ENCODE peak calls at places on chromosomes 12 and 14, in five cellular contexts. D, C, S, W and U are unnamed samples.

GRCh38 chr12:80299976-80300375 is 144.1 kb upstream of the PTPRQ start:
- DNase-seq in D (no peak), C (no peak), S (no peak), W (peak; percentile 14), U (no peak)

GRCh38 chr14:54537651-54538050 is 27.9 kb downstream of the CGRRF1 start:
- DNase-seq in D (no peak), C (no peak), S (no peak), W (no peak), U (no peak)

GRCh38 chr14:35406811-35407630 is 2.5 kb upstream of the NFKBIA start:
- DNase-seq in D (no peak), C (peak; percentile 59), S (no peak), W (peak; percentile 78), U (no peak)

GRCh38 chr14:104371031-104371430 is 208.5 kb upstream of the C14orf180 start:
- DNase-seq in D (no peak), C (no peak), S (no peak), W (no peak), U (no peak)

GRCh38 chr12:57809425-57809824 is 9.1 kb downstream of the AVIL start:
- DNase-seq in D (no peak), C (no peak), S (no peak), W (no peak), U (no peak)

GRCh38 chr12:100608776-100609175 is 35.3 kb downstream of the GAS2L3 start:
- DNase-seq in D (no peak), C (no peak), S (no peak), W (no peak), U (no peak)

GRCh38 chr14:29144598-29144997 is 378.0 kb downstream of the FOXG1 start:
- DNase-seq in D (no peak), C (peak; percentile 93), S (no peak), W (no peak), U (no peak)

GRCh38 chr12:14883663-14884062 is 2.0 kb downstream of the MGP start:
- DNase-seq in D (no peak), C (no peak), S (no peak), W (no peak), U (no peak)

GRCh38 chr12:109988903-109989302 is 7.3 kb downstream of the GIT2 start:
- DNase-seq in D (no peak), C (no peak), S (no peak), W (no peak), U (no peak)

GRCh38 chr12:1808036-1808797 is 12.1 kb upstream of the LRTM2 start:
- DNase-seq in D (no peak), C (no peak), S (peak; percentile 9), W (no peak), U (no peak)

GRCh38 chr12:389138-390096 is at the start of gene KDM5A:
- DNase-seq in D (peak; percentile 93), C (peak; percentile 96), S (peak; percentile 90), W (peak; percentile 95), U (peak; percentile 94)

GRCh38 chr12:48768147-48768546 is 20.7 kb downstream of the ADCY6 start:
- DNase-seq in D (no peak), C (no peak), S (no peak), W (no peak), U (no peak)

GRCh38 chr12:96719671-96720362 is 187.2 kb upstream of the NEDD1 start:
- DNase-seq in D (no peak), C (peak; percentile 18), S (no peak), W (peak; percentile 12), U (no peak)

GRCh38 chr12:54258286-54258685 is 21.6 kb downstream of the CBX5 start:
- DNase-seq in D (no peak), C (peak; percentile 79), S (no peak), W (no peak), U (no peak)

GRCh38 chr12:106994579-106995220 is 7.8 kb upstream of the MTERF2 start:
- DNase-seq in D (no peak), C (peak; percentile 68), S (no peak), W (no peak), U (no peak)

GRCh38 chr12:106999444-106999843 is 12.5 kb upstream of the MTERF2 start:
- DNase-seq in D (no peak), C (no peak), S (no peak), W (peak; percentile 71), U (no peak)

GRCh38 chr14:20429801-20430669 is 5.9 kb downstream of the KLHL33 start:
- DNase-seq in D (no peak), C (no peak), S (peak; percentile 39), W (no peak), U (no peak)

GRCh38 chr12:7433276-7433822 is 10.6 kb downstream of the CD163L1 start:
- DNase-seq in D (no peak), C (peak; percentile 74), S (no peak), W (peak; percentile 59), U (no peak)

GRCh38 chr14:31159682-31160296 is 47.8 kb downstream of the HECTD1 start:
- DNase-seq in D (no peak), C (no peak), S (no peak), W (no peak), U (no peak)

GRCh38 chr12:25089738-25090137 is 105.2 kb downstream of the DNAI7 start:
- DNase-seq in D (no peak), C (peak; percentile 23), S (no peak), W (peak; percentile 73), U (no peak)

GRCh38 chr12:25082628-25083027 is 112.3 kb downstream of the DNAI7 start:
- DNase-seq in D (no peak), C (no peak), S (no peak), W (no peak), U (no peak)

GRCh38 chr12:25083211-25083610 is 111.7 kb downstream of the DNAI7 start:
- DNase-seq in D (no peak), C (no peak), S (no peak), W (no peak), U (no peak)

GRCh38 chr12:25087596-25087995 is 107.4 kb downstream of the DNAI7 start:
- DNase-seq in D (no peak), C (no peak), S (no peak), W (no peak), U (no peak)

GRCh38 chr12:25084816-25085215 is 110.1 kb downstream of the DNAI7 start:
- DNase-seq in D (no peak), C (no peak), S (no peak), W (no peak), U (peak; percentile 18)
- H3K4me3 ChIP-seq in D (no peak overlapping the region), C (no peak overlapping the region), S (no peak overlapping the region), W (no peak overlapping the region), U (no peak overlapping the region)

DNA sequence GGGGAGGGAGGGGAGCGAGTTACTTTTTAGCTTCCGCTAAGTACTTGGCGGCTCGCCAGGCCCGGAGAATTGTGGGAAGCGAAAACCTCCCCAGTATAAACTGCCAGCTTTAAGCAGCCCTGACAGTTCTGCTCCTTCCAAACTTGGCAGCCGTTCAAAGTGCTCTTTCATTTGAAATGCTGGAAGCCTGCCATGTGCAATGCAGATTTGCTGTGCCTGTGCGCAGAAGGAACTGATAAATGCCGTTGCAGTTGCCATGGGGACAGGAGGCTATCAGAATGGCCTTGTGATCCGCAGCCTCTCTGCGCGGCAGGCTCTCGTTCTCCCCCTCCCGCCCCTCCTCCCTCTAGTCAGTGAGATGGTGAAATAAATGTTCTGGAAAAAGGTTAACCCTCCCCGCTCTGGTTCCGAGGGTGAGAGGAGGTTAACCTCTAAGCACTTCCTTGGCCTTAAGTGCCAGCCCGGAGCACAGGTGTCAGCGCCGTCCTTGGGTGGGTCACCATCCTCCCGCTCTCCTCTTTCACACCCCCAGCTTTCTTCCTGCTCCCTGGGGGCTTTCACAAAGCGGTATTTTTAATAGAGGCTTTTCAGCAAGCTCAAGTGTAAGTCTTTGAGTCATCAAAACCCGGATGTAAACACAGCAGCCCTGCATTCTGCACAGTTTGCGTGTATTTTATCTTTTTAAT is 11.9 kb upstream of the IRF2BPL start:
- DNase-seq in D (peak; percentile 100), C (peak; percentile 98), S (peak; percentile 100), W (peak; percentile 91), U (peak; percentile 81)
- H3K4me1 ChIP-seq in D (peaks cover 98% of the 10 kb centered on the region), C (peaks cover 59% of the 10 kb centered on the region), S (peaks cover 90% of the 10 kb centered on the region), W (peaks cover 76% of the 10 kb centered on the region), U (peaks cover 38% of the 10 kb centered on the region)

GRCh38 chr14:24347140-24347539 is 7.3 kb upstream of the RIPK3 start:
- DNase-seq in D (no peak), C (no peak), S (no peak), W (no peak), U (no peak)
- H3K27me3 ChIP-seq in D (no peaks in the 10 kb centered on the region), C (peaks cover 4% of the 10 kb centered on the region), S (peaks cover 35% of the 10 kb centered on the region), W (no peaks in the 10 kb centered on the region), U (no peaks in the 10 kb centered on the region)

GRCh38 chr12:120643574-120643973 is 3.1 kb downstream of the CABP1 start:
- DNase-seq in D (no peak), C (no peak), S (no peak), W (no peak), U (no peak)

GRCh38 chr12:120642086-120642485 is 1.7 kb downstream of the CABP1 start:
- DNase-seq in D (no peak), C (no peak), S (no peak), W (no peak), U (no peak)

GRCh38 chr12:120639771-120640721 is at the start of gene CABP1:
- DNase-seq in D (no peak), C (no peak), S (no peak), W (no peak), U (peak; percentile 85)

GRCh38 chr12:120642806-120643205 is 2.4 kb downstream of the CABP1 start:
- DNase-seq in D (no peak), C (no peak), S (no peak), W (no peak), U (no peak)

GRCh38 chr12:120640840-120641833 is 711 bp downstream of the CABP1 start:
- DNase-seq in D (no peak), C (peak; percentile 59), S (peak; percentile 43), W (peak; percentile 62), U (peak; percentile 82)
- H3K4me3 ChIP-seq in D (peak overlapping the region; percentile 60), C (no peak overlapping the region), S (peak overlapping the region; percentile 66), W (no peak overlapping the region), U (peak overlapping the region; percentile 57)

GRCh38 chr12:111636209-111636928 is 37.3 kb upstream of the ATXN2 start:
- DNase-seq in D (peak; percentile 85), C (peak; percentile 82), S (peak; percentile 55), W (no peak), U (peak; percentile 24)

GRCh38 chr12:111642681-111643427 is 42.9 kb downstream of the BRAP start:
- DNase-seq in D (no peak), C (no peak), S (no peak), W (no peak), U (no peak)

GRCh38 chr12:111638576-111638975 is 39.5 kb upstream of the ATXN2 start:
- DNase-seq in D (no peak), C (peak; percentile 76), S (no peak), W (no peak), U (no peak)

GRCh38 chr12:111643428-111643826 is 42.3 kb downstream of the BRAP start:
- DNase-seq in D (no peak), C (peak; percentile 77), S (no peak), W (no peak), U (no peak)

GRCh38 chr12:111640498-111640897 is 41.4 kb upstream of the ATXN2 start:
- DNase-seq in D (no peak), C (no peak), S (no peak), W (no peak), U (no peak)
- H3K4me1 ChIP-seq in D (peaks cover 24% of the 10 kb centered on the region), C (peaks cover 21% of the 10 kb centered on the region), S (peaks cover 39% of the 10 kb centered on the region), W (no peaks in the 10 kb centered on the region), U (peaks cover 14% of the 10 kb centered on the region)

GRCh38 chr12:71442567-71442931 is 3.0 kb downstream of the LGR5 start:
- DNase-seq in D (no peak), C (no peak), S (no peak), W (no peak), U (no peak)
- H3K27me3 ChIP-seq in D (peaks cover 56% of the 10 kb centered on the region), C (peaks cover 28% of the 10 kb centered on the region), S (peaks cover 85% of the 10 kb centered on the region), W (peaks cover 47% of the 10 kb centered on the region), U (no peaks in the 10 kb centered on the region)